ENCODE peak calls at places on chromosomes 7 and 10, in four cellular contexts. P is left colon, V is MCF 10A, D is fibroblast of pulmonary artery. R is an unnamed sample.

GRCh38 chr10:100528123-100528884 is 1.4 kb downstream of the NDUFB8 start:
- DNase-seq in P (no peak), V (no peak), D (no peak), R (no peak)

GRCh38 chr10:62817120-62817762 is 1.1 kb upstream of the EGR2 start:
- DNase-seq in V (peak), P (peak), D (peak), R (peak)

GRCh38 chr10:3217853-3218252 is 45.3 kb upstream of the PITRM1 start:
- DNase-seq in D (no peak), P (no peak), V (no peak), R (no peak)

GRCh38 chr10:92290837-92291609 is at the start of the genes CPEB3 and MARCHF5:
- DNase-seq in P (peak), V (peak), D (peak), R (peak)

GRCh38 chr7:81833401-81833800 is 63.6 kb upstream of the HGF start:
- DNase-seq in P (no peak), D (peak), V (no peak), R (no peak)

GRCh38 chr7:143967398-143967797 is 12.8 kb downstream of the OR2F1 start:
- DNase-seq in V (no peak), D (no peak), P (no peak), R (no peak)

GRCh38 chr7:3415730-3416366 is 114.8 kb downstream of the SDK1 start:
- DNase-seq in D (no peak), V (no peak), P (no peak), R (no peak)

GRCh38 chr10:123997486-123998196 is 95.8 kb downstream of the CHST15 start:
- DNase-seq in P (no peak), D (peak), V (peak), R (no peak)

GRCh38 chr7:4998830-4999768 is 40.1 kb upstream of the MMD2 start:
- DNase-seq in V (no peak), D (no peak), P (no peak), R (no peak)

GRCh38 chr7:128932862-128933821 is 4.6 kb upstream of the IRF5 start:
- DNase-seq in D (no peak), V (no peak), P (no peak), R (peak)

GRCh38 chr7:121329460-121330052 is 756 bp downstream of the WNT16 start:
- DNase-seq in V (peak), P (peak), D (no peak), R (peak)

GRCh38 chr10:30988831-30989458 is 42.7 kb downstream of the ZNF438 start:
- DNase-seq in P (no peak), V (no peak), D (peak), R (no peak)

GRCh38 chr10:113087082-113088029 is 137.3 kb downstream of the TCF7L2 start:
- DNase-seq in D (peak), P (peak), V (peak), R (no peak)

GRCh38 chr10:62016477-62017140 is 115.1 kb downstream of the ARID5B start:
- DNase-seq in P (no peak), D (no peak), V (no peak), R (no peak)

GRCh38 chr10:1489801-1490200 is 247.5 kb downstream of the ADARB2 start:
- DNase-seq in D (no peak), V (no peak), P (no peak), R (no peak)

GRCh38 chr10:44853148-44853734 is 57.9 kb upstream of the TMEM72 start:
- DNase-seq in D (peak), P (peak), V (peak), R (no peak)

GRCh38 chr10:73859441-73860049 is 14.8 kb downstream of the CAMK2G start:
- DNase-seq in D (no peak), V (no peak), P (no peak), R (peak)

GRCh38 chr10:110410329-110411046 is 87.2 kb upstream of the DUSP5 start:
- DNase-seq in P (peak), D (peak), V (peak), R (no peak)

GRCh38 chr7:64884913-64885370 is 18.1 kb upstream of the ZNF273 start:
- DNase-seq in V (no peak), D (no peak), P (no peak), R (no peak)

GRCh38 chr10:71795248-71795647 is 21.9 kb upstream of the VSIR start:
- DNase-seq in P (no peak), V (peak), D (peak), R (peak)

GRCh38 chr7:134367956-134368749 is 51.4 kb upstream of the SLC35B4 start:
- DNase-seq in V (peak), D (no peak), P (no peak), R (no peak)

GRCh38 chr7:44322631-44323363 is 2.6 kb downstream of the CAMK2B start:
- DNase-seq in P (no peak), D (no peak), V (no peak), R (no peak)

GRCh38 chr7:37342665-37343471 is 105.8 kb downstream of the ELMO1 start:
- DNase-seq in V (no peak), P (peak), D (no peak), R (peak)

GRCh38 chr7:3027005-3027404 is 16.7 kb downstream of the CARD11 start:
- DNase-seq in P (no peak), V (no peak), D (no peak), R (no peak)

GRCh38 chr7:51034531-51035264 is 252.0 kb upstream of the GRB10 start:
- DNase-seq in V (peak), D (peak), P (no peak), R (no peak)

GRCh38 chr7:86908948-86909347 is 150.5 kb downstream of the ELAPOR2 start:
- DNase-seq in V (peak), P (no peak), D (peak), R (no peak)

GRCh38 chr10:126012485-126012884 is 116.1 kb downstream of the FANK1 start:
- DNase-seq in P (no peak), V (peak), D (peak), R (no peak)

GRCh38 chr10:67883710-67884312 is 645 bp upstream of the SIRT1 start:
- DNase-seq in V (no peak), D (no peak), P (peak), R (peak)

GRCh38 chr7:34158754-34159153 is 253.4 kb downstream of the BMPER start:
- DNase-seq in V (no peak), D (peak), P (no peak), R (no peak)

GRCh38 chr10:44516941-44517340 is 132.0 kb upstream of the CXCL12 start:
- DNase-seq in D (no peak), P (no peak), V (no peak), R (no peak)

GRCh38 chr10:102918817-102919236 is 733 bp downstream of the CNNM2 start:
- DNase-seq in D (no peak), V (no peak), P (peak), R (peak)

GRCh38 chr7:48213226-48213625 is 42.0 kb downstream of the ABCA13 start:
- DNase-seq in D (no peak), P (no peak), V (peak), R (no peak)

GRCh38 chr10:11698691-11699545 is 43.3 kb upstream of the ECHDC3 start:
- DNase-seq in V (no peak), D (no peak), P (no peak), R (no peak)

GRCh38 chr7:143216151-143216550 is 5.7 kb upstream of the TAS2R40 start:
- DNase-seq in V (no peak), P (no peak), D (peak), R (no peak)

GRCh38 chr10:22712959-22713852 is 1.2 kb downstream of the PIP4K2A start:
- DNase-seq in P (peak), D (peak), V (peak), R (peak)

GRCh38 chr7:128934361-128935352 is 3.1 kb upstream of the IRF5 start:
- DNase-seq in V (no peak), P (no peak), D (no peak), R (no peak)

GRCh38 chr7:1953199-1954190 is 279.2 kb downstream of the MAD1L1 start:
- DNase-seq in P (no peak), D (no peak), V (no peak), R (no peak)